ENCODE peak calls at places on chromosome 7, in four cellular contexts. F is mammary epithelial cell; J is activated CD4-positive, alpha-beta T cell treated with anti-CD3 and anti-CD28 coated beads for 1 hour; A is AG04450. S is an unnamed sample.

GRCh38 chr7:140922741-140923345 is 1.9 kb downstream of the BRAF start:
- DNase-seq in J (no peak), F (no peak), A (no peak), S (no peak)

GRCh38 chr7:920351-921070 is 34.0 kb downstream of the ADAP1 start:
- DNase-seq in F (no peak), J (no peak), A (no peak), S (no peak)

GRCh38 chr7:95104739-95105138 is 197.3 kb downstream of the PPP1R9A start:
- DNase-seq in A (no peak), F (peak), J (no peak), S (no peak)

GRCh38 chr7:52500796-52501195 is 534.6 kb upstream of the POM121L12 start:
- DNase-seq in J (no peak), F (peak), A (no peak), S (peak)

GRCh38 chr7:16066805-16067459 is 354.4 kb downstream of the CRPPA start:
- DNase-seq in A (no peak), J (no peak), F (no peak), S (no peak)

GRCh38 chr7:121084256-121084655 is 95.7 kb downstream of the CPED1 start:
- DNase-seq in J (no peak), F (no peak), A (no peak), S (no peak)

GRCh38 chr7:114414151-114415053 is at the start of gene FOXP2:
- DNase-seq in A (no peak), J (no peak), F (no peak), S (no peak)

GRCh38 chr7:113394856-113395255 is 276.5 kb upstream of the SMIM30 start:
- DNase-seq in F (no peak), A (no peak), J (no peak), S (no peak)

GRCh38 chr7:147296986-147297385 is 1180.4 kb downstream of the CNTNAP2 start:
- DNase-seq in J (no peak), A (no peak), F (no peak), S (no peak)

GRCh38 chr7:4842302-4843064 is 19.3 kb downstream of the PAPOLB start:
- DNase-seq in J (no peak), F (no peak), A (no peak), S (no peak)

S was measured in T1000.